ENCODE peak calls at places on chromosomes 6 and 20, in four cellular contexts. K is pancreas, L is fibroblast of pulmonary artery, E is HFFc6. J is an unnamed sample.

GRCh38 chr6:45626087-45626891 is 248.6 kb upstream of the SUPT3H start:
- DNase-seq in K (no peak), L (peak), E (peak), J (no peak)

GRCh38 chr6:108200631-108201030 is 34.8 kb downstream of the NR2E1 start:
- DNase-seq in K (no peak), L (peak), E (peak), J (no peak)

GRCh38 chr20:32028647-32029372 is 18.6 kb downstream of the CCM2L start:
- DNase-seq in K (no peak), L (no peak), E (no peak), J (no peak)

GRCh38 chr6:159874475-159874874 is 16.3 kb upstream of the MAS1 start:
- DNase-seq in K (no peak), L (peak), E (no peak), J (no peak)

GRCh38 chr6:33622456-33623431 is 1.6 kb downstream of the ITPR3 start:
- DNase-seq in K (no peak), L (peak), E (no peak), J (no peak)

GRCh38 chr20:54173653-54174451 is at the start of gene CYP24A1:
- DNase-seq in K (peak), L (no peak), E (no peak), J (no peak)

GRCh38 chr6:35328108-35328723 is 14.1 kb upstream of the PPARD start:
- DNase-seq in K (no peak), L (no peak), E (no peak), J (no peak)

GRCh38 chr20:3753098-3753497 is 14.5 kb downstream of the ADISSP start:
- DNase-seq in K (no peak), L (peak), E (peak), J (peak)

GRCh38 chr6:14384175-14384949 is 266.8 kb downstream of the CD83 start:
- DNase-seq in K (no peak), L (no peak), E (no peak), J (no peak)

GRCh38 chr6:112439010-112439409 is 91.9 kb downstream of the RFPL4B start:
- DNase-seq in K (no peak), L (peak), E (no peak), J (no peak)

GRCh38 chr6:81996414-81996813 is 243.9 kb upstream of the TENT5A start:
- DNase-seq in K (no peak), L (peak), E (peak), J (no peak)

GRCh38 chr6:56706981-56707726 is 64.5 kb upstream of the DST start:
- DNase-seq in K (no peak), L (no peak), E (no peak), J (no peak)

GRCh38 chr20:54429364-54429763 is 46.0 kb upstream of the DOK5 start:
- DNase-seq in K (no peak), L (no peak), E (no peak), J (no peak)

DNA sequence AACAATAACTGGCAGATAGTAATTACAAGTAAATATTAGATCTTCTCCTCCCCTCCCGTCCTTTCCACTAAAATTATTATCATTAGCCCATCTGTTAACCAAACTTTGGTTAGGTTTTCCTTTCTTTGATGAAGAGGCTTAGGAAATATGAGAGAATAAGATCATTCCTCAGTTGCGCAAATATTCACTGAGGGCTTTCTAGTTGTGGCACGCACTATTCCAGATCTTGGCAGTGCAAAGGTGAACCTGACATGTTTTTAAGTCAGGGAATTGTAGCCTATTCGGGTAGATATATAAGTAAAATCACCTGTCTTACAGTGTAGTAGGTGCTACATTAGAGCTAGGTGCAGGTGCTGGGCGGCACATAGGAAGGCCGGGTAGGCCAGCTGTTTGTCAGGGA is 31.1 kb downstream of the RNF217 start:
- DNase-seq in K (no peak), L (no peak), E (no peak), J (no peak)
- TF ChIP-seq CTCF in K (no peak), L (no peak), E (no peak), J (no peak)

GRCh38 chr6:162704001-162704400 is 23.6 kb downstream of the PRKN start:
- DNase-seq in K (no peak), L (no peak), E (no peak), J (no peak)

GRCh38 chr6:162698440-162698839 is 29.1 kb downstream of the PRKN start:
- DNase-seq in K (no peak), L (no peak), E (no peak), J (no peak)

GRCh38 chr6:162698004-162698403 is 29.6 kb downstream of the PRKN start:
- DNase-seq in K (no peak), L (no peak), E (no peak), J (no peak)

GRCh38 chr6:162701551-162701950 is 26.0 kb downstream of the PRKN start:
- DNase-seq in K (no peak), L (no peak), E (no peak), J (no peak)

DNA sequence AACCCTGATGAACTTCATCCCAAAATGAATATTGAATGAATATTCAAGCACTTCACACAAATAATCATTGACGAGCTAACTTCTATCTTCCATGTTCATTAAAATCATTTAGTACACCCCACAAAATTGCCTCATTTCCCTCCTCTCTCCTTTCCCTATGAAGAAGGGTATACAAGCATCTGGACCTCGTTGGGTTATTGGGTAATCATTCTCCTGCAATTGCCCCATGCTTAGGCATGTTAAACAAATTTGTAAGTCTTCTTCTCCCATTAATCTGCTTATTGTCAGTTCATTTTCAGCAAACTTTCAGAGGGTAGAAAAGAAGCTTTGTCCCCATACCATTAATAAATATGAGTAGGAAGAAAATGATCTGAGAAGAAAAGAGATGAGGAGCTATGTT is 27.6 kb downstream of the PRKN start:
- DNase-seq in K (no peak), L (no peak), E (no peak), J (no peak)
- TF ChIP-seq CTCF in K (no peak), L (no peak), E (no peak), J (no peak)

DNA sequence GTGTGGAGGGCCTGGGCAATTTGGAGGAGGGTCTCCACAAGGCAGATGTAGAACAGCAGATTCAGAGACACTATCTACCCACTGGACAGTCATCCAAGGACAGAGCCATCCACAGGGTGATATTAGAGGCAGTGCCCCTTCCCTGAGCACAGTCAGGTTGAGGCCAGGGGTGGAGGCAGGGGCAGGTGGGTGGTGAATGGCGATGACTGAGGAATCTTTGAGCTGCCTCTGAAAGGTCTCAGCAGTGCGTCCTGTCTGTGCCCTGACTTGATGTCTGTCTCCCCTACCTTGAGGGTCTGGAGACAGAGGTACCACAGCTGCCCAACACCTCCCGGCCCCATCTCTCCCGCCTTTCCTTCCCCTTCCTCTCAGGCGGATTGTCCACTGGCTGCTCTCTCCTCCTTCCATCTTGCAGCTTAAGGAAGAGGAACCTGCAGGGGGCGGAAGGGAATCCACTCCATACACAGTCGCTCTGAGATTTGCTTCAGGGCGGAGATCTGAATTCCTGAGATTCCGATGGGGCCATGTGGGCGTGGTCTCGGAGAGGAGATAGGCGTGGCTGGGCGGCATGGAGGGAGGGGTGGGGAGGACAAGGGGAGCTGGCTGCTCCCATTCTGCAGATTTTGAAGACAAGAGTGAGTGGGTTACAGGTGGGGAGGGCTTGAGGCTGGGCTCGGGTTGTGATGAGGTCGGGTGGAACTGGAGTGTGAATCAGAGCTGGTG is 1.7 kb downstream of the MUCL3 start:
- DNase-seq in K (peak), L (peak), E (peak), J (peak)
- TF ChIP-seq CTCF in K (no peak), L (peak), E (peak), J (no peak)

GRCh38 chr6:158713469-158713868 is 63.6 kb downstream of the SYTL3 start:
- DNase-seq in K (no peak), L (no peak), E (no peak), J (no peak)

GRCh38 chr6:158717341-158718328 is 67.8 kb downstream of the SYTL3 start:
- DNase-seq in K (no peak), L (no peak), E (no peak), J (no peak)

GRCh38 chr6:158715330-158716311 is 65.8 kb downstream of the SYTL3 start:
- DNase-seq in K (no peak), L (no peak), E (no peak), J (no peak)

GRCh38 chr6:158722176-158722729 is 72.4 kb downstream of the SYTL3 start:
- DNase-seq in K (no peak), L (no peak), E (no peak), J (no peak)

DNA sequence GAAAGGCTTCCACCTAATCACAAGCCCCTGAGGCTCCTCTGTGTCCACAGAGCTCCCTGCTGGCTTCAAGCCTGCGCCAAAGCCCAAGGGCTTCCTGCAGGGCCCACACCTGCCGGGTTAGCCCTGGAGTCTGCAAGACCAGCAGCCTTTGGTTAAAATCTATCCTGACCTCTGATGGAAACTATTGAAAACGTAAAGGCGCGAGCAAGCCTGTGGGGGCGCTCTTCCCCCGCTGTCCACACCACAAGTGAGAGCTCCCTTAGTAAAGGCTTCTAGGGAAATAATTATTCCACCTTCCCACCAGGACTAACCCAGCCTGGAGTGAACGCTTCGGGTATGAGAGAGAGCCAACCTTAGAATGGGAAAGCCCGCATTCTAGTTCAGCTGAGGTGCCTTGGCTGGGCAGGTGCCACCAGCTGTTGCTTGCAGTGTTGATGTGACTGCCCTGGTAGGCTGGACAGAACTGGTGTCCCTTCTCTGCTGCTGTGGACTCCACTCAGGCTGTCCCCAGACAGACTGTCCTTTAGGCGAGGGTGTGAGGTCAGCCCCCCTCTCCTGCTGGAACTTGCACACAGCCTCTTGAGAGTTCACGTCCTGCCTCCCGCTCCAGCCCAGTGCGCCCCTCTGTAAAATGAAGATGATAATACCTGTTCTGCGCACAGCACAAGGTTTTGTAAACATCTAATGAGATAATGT is 68.7 kb downstream of the SYTL3 start:
- DNase-seq in K (peak), L (peak), E (no peak), J (no peak)
- TF ChIP-seq CTCF in K (peak), L (peak), E (peak), J (no peak)

GRCh38 chr6:90179190-90180169 is 117.2 kb downstream of the BACH2 start:
- DNase-seq in K (no peak), L (peak), E (no peak), J (no peak)
- TF ChIP-seq CTCF in K (no peak), L (peak), E (peak), J (no peak)

GRCh38 chr6:135867332-135867731 is 15.8 kb downstream of the PDE7B start:
- DNase-seq in K (no peak), L (no peak), E (no peak), J (no peak)

GRCh38 chr6:135871296-135871695 is 19.8 kb downstream of the PDE7B start:
- DNase-seq in K (no peak), L (peak), E (peak), J (no peak)

GRCh38 chr6:135871878-135872277 is 20.4 kb downstream of the PDE7B start:
- DNase-seq in K (no peak), L (peak), E (peak), J (no peak)

GRCh38 chr6:135870722-135871121 is 19.2 kb downstream of the PDE7B start:
- DNase-seq in K (no peak), L (peak), E (no peak), J (no peak)

DNA sequence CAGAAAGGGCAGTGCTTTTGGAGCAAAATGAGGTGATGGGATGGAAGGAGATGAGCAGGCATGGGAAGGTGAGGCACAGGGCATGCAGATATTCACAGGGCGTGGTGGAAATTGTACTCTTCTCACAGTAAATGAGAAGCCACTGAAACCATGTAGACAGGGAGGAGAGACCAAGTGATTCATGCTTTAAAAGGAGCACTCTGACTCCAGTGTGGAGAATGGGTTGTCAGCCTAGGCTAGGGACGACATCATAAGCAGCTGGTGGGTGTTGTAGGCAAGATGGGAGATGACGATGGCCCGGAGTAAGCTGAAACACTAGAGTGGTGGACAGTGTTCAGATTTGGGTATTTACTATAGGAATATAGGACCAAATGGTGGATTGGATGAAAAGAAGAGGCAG is 18.4 kb downstream of the PDE7B start:
- DNase-seq in K (no peak), L (no peak), E (no peak), J (no peak)
- TF ChIP-seq CTCF in K (no peak), L (no peak), E (no peak), J (no peak)

GRCh38 chr6:73194744-73195143 is 30.6 kb downstream of the KHDC1L start:
- DNase-seq in K (no peak), L (no peak), E (no peak), J (no peak)
- TF ChIP-seq CTCF in K (no peak), L (no peak), E (no peak), J (no peak)

GRCh38 chr6:169086020-169086419 is 167.6 kb downstream of the THBS2 start:
- DNase-seq in K (no peak), L (no peak), E (no peak), J (no peak)
- TF ChIP-seq CTCF in K (no peak), L (no peak), E (no peak), J (no peak)

DNA sequence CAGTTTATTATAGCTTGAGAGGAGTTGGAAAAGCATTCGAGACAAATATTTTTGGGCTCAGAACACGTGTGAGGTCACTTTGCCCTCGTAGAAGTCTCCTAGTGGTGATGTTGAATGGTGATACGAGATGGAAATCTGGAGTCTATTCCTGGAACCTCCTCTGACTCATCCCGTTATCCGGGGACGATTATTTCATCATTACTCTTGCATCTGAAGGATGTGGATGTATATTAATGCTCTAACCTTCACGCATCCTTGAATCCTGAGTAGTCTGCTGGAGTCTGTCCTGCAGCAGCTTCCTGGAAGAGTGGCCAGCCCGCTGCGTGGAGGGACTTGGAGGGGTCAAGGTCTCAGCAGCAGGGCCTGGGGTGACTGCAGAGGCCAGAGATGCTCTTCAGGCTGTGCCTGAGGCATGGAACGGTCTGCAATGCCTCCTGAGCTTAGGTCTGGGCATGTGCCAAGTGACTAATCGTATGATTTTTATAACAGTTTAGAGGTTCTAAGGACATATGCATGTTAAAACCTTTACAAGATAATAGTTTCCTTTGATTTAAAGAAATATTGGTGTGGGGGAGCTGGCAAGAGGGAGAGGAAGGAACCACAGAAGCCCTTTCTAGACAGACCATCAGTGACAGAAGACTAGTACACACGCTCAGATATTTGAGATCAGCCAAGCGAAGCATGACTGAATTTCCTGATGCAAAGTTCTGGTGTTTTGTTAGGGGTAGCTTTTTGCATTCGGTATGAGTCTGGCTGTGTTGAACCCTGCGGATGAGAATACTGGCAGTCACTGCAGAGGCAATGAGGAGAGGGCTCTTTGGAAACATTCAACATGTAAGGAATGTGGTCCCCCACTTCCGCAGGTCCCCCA is 400.2 kb downstream of the QKI start:
- DNase-seq in K (no peak), L (peak), E (peak), J (no peak)
- TF ChIP-seq CTCF in K (no peak), L (no peak), E (peak), J (no peak)

DNA sequence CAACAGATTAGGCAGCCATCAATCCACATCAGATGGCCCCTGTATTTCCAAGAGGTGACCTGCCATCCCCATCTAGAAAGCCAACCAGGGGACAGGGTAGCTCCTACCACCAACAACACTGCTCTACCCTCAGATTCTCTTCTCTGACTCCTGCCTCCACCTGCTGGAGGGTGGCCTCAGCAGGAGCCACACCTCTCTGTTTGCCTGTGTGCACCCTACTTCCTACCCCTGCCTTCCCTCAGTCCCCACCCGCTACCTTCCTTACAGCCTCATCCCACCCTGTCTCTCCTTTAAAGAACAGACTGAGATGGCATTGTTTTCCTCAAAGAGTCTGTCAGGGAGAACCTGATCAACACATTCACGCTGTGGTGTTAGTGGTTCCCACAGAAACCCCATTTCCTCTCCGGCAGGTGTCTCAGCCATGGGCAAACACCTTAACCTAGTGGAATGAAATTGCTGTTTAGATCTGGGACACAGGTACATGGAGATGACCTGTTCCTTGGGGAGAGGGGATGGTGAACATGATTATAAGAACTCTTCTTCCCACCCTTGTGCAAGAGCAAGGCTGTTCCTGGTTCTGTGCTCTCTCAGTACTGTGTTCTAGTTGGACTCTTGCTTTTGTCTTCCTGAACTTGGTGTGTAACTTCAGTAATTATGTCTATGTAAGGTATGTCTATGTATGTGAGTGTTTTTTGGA is 1.8 kb downstream of the ENTPD6 start:
- DNase-seq in K (no peak), L (no peak), E (no peak), J (no peak)
- TF ChIP-seq CTCF in K (no peak), L (no peak), E (no peak), J (no peak)